ENCODE peak calls at places on chromosomes 12 and 14, in four cellular contexts. O, V, X and C are unnamed samples.

GRCh38 chr14:88613552-88614010 is 50.7 kb downstream of the ZC3H14 start:
- DNase-seq in O (no peak), V (peak), X (peak), C (no peak)

GRCh38 chr14:28609228-28609828 is 157.3 kb upstream of the FOXG1 start:
- DNase-seq in O (peak), V (peak), X (peak), C (peak)

GRCh38 chr14:85058170-85058569 is 471.8 kb upstream of the FLRT2 start:
- DNase-seq in O (no peak), V (peak), X (peak), C (no peak)

GRCh38 chr12:48165089-48166031 is 8.0 kb upstream of the ASB8 start:
- DNase-seq in O (peak), V (peak), X (peak), C (peak)

GRCh38 chr12:103441437-103442186 is 54.2 kb downstream of the C12orf42 start:
- DNase-seq in O (no peak), V (no peak), X (no peak), C (no peak)

GRCh38 chr12:112122823-112123690 is 2.3 kb upstream of the TRAFD1 start:
- DNase-seq in O (no peak), V (peak), X (peak), C (no peak)

GRCh38 chr12:22038734-22039133 is 7.3 kb upstream of the CMAS start:
- DNase-seq in O (peak), V (no peak), X (no peak), C (no peak)

GRCh38 chr14:101175731-101176534 is 272.4 kb upstream of the RTL1 start:
- DNase-seq in O (no peak), V (no peak), X (no peak), C (no peak)

GRCh38 chr12:89279499-89279898 is 72.8 kb downstream of the DUSP6 start:
- DNase-seq in O (no peak), V (no peak), X (no peak), C (no peak)

GRCh38 chr12:63124778-63125177 is 26.2 kb downstream of the AVPR1A start:
- DNase-seq in O (no peak), V (no peak), X (no peak), C (no peak)

GRCh38 chr14:54420478-54421116 is 20.6 kb downstream of the CNIH1 start:
- DNase-seq in O (peak), V (peak), X (peak), C (no peak)

GRCh38 chr14:100617715-100618693 is 30.8 kb upstream of the BEGAIN start:
- DNase-seq in O (no peak), V (no peak), X (no peak), C (no peak)

GRCh38 chr12:124399622-124400021 is 104.7 kb downstream of the RFLNA start:
- DNase-seq in O (peak), V (no peak), X (peak), C (peak)

GRCh38 chr12:124673881-124674617 is 106.6 kb upstream of the NCOR2 start:
- DNase-seq in O (peak), V (no peak), X (no peak), C (no peak)

GRCh38 chr12:126537961-126538530 is 1472.8 kb downstream of the AACS start:
- DNase-seq in O (no peak), V (no peak), X (no peak), C (no peak)

GRCh38 chr12:56081393-56082347 is 1.7 kb downstream of the ERBB3 start:
- DNase-seq in O (no peak), V (no peak), X (no peak), C (no peak)

GRCh38 chr12:56082382-56082781 is 2.4 kb downstream of the ERBB3 start:
- DNase-seq in O (no peak), V (no peak), X (no peak), C (no peak)

GRCh38 chr12:56080556-56081138 is 682 bp downstream of the ERBB3 start:
- DNase-seq in O (peak), V (no peak), X (no peak), C (no peak)

GRCh38 chr12:56084958-56085543 is 5.1 kb downstream of the ERBB3 start:
- DNase-seq in O (peak), V (no peak), X (no peak), C (no peak)

GRCh38 chr12:56082967-56083366 is 3.0 kb downstream of the ERBB3 start:
- DNase-seq in O (no peak), V (no peak), X (no peak), C (no peak)
- H4K8ac ChIP-seq in O (no peak), V (no peak), X (no peak), C (no peak)

DNA sequence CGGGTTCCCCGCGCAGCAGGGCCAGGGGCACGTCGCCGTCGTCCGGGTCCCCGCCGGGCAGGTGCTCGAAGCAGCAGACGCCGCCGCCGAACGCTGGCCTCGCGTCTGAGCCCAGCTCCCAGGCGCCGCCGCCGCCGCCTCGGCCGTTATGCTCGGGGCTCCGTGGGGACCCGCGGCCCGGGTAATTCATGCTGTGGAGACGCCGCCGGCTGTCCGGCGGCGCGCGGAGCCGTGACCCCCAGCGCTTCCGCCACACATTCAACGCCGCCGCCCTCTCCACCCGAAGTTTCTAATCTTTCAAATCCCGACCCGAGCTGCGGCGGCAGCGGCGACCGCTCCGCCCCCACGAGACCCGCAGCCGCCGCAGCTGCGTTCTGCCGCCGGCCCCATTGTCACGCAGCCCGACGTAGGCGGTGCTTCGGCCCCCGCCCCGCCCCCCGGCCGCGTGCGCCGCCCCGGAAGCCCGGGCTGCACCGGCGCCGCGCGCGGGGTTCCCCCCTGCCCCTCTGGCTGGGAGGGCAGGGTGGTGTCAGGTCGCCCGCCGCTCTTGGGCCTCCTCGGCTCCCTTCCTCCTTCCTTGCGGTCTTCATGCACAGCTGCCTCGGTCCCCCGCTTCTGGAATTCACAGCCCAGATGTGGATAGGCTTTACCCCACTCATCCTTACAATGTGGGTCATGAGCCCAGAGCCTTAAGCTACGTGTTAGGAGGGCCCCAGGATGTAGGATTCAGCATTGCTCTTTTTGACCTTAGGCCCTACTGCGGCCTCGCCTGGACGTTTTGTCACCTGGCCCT is at the start of gene DDHD1:
- DNase-seq in O (peak), V (peak), X (peak), C (peak)
- H3K4ac ChIP-seq in O (no peak), V (peak), X (peak), C (no peak)

GRCh38 chr14:83101855-83102254 is 1568.2 kb upstream of the SEL1L start:
- DNase-seq in O (no peak), V (peak), X (no peak), C (no peak)
- H4K8ac ChIP-seq in O (no peak), V (peak), X (no peak), C (no peak)

GRCh38 chr14:99436247-99437180 is 44.1 kb downstream of the SETD3 start:
- DNase-seq in O (peak), V (peak), X (peak), C (no peak)
- H3K4ac ChIP-seq in O (no peak), V (no peak), X (no peak), C (no peak)

GRCh38 chr12:52139579-52140062 is 52.2 kb downstream of the KRT80 start:
- DNase-seq in O (peak), V (peak), X (no peak), C (no peak)

GRCh38 chr12:52137746-52138145 is 54.1 kb downstream of the KRT80 start:
- DNase-seq in O (no peak), V (no peak), X (no peak), C (no peak)

GRCh38 chr12:52141306-52141705 is 50.5 kb downstream of the KRT80 start:
- DNase-seq in O (no peak), V (no peak), X (no peak), C (no peak)

GRCh38 chr12:52141875-52142274 is 49.9 kb downstream of the KRT80 start:
- DNase-seq in O (no peak), V (no peak), X (no peak), C (no peak)

DNA sequence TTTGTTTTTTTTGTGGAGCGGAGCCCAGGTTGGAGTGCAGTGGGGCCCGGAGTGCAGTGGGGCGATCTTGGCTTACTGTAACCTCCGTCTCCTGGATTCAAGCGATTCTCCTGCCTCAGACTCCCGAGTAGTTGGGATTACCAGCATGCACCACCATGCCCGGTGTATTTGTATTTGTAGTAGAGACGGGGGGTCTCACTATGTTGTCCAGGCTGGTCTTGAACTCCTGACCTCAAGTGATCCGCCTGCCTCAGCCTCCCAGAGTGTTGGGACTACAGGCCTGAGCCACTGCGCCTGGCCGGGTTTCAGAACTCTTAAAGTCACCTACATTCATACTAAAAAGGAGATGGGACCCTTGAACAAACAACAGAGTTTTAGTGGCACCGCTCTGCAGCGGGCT is 52.7 kb downstream of the KRT80 start:
- DNase-seq in O (no peak), V (no peak), X (no peak), C (no peak)
- H4K8ac ChIP-seq in O (no peak), V (no peak), X (no peak), C (no peak)

DNA sequence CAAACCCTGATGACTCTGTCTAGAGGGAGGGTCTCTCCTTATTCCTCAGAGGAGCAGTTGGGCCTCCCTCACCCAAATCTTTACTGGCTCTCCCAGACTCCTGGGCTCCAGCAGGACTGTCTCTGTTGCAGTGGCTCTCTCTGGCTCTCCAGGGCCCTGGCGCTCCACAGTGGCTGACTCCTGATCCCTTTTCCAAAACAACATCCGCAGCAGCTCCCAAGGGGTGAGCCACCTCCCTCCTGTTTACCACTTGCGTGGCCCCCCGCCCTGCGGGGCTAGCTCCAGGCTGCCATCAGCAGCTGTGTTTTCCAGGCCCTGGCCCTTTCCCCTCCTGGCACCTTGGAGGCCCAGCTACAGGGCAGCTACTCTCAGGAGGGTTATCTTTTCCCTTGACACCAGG is 123.5 kb downstream of the CALM1 start:
- DNase-seq in O (no peak), V (no peak), X (no peak), C (no peak)
- H3K4ac ChIP-seq in O (no peak), V (no peak), X (no peak), C (no peak)

DNA sequence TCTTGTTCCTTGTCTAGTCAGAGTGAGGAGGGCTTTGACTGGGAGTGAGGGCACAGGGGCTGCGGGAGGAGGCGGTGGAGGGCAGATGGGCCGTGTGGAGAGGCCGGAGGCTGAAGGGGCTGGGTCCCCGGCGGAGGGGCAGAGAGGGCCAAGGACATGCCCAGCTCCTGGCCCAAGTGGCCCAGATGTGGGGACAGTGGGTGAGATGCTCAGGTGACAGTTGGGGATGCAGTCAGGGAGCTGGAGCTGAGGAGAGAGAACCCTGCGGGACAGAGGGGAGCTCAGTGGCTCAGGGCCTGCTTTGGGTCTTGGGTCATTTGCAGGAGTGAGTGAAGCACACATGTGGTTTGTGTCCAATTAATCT is 26.5 kb upstream of the PLD4 start:
- DNase-seq in O (no peak), V (no peak), X (no peak), C (no peak)
- H4K8ac ChIP-seq in O (no peak), V (no peak), X (no peak), C (no peak)

DNA sequence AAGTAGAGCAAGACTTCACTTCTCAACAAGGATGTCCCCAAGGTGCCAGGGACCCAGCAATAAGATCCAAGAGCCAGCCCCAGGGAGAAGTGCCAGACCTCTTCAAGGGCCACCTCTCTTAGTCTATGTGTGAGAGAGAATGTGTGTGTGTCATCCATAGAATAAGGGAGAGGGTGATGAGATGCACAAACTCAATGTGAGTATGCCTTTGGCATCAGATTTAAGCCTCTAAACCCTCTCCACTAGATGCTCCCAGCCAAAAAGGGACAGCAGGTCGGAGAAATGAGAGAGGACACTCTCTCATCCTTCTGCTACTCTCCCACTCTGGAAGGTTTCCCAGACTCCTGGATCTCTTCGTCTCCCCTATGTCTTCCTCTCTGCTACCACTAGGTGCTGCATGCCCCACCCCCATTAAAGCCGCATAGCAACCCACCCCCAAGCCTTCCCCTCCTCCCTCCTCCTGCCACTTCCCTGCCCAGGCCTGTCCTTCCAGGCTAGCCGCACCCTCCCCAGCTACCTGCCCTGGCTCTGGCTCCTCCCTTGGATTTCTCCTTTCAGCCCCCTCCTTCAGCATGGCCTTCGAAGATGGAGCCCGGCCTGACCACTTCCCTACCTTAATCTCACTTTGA is 7.6 kb downstream of the RARG start:
- DNase-seq in O (no peak), V (no peak), X (peak), C (no peak)
- H3K4ac ChIP-seq in O (no peak), V (peak), X (no peak), C (no peak)

GRCh38 chr14:104775073-104775489 is 20.5 kb downstream of the AKT1 start:
- DNase-seq in O (no peak), V (no peak), X (no peak), C (no peak)
- H4K8ac ChIP-seq in O (no peak), V (no peak), X (no peak), C (no peak)

GRCh38 chr12:46404225-46404631 is 31.7 kb upstream of the SLC38A2 start:
- DNase-seq in O (no peak), V (peak), X (peak), C (no peak)

GRCh38 chr12:46404733-46405132 is 32.2 kb upstream of the SLC38A2 start:
- DNase-seq in O (no peak), V (no peak), X (no peak), C (no peak)

GRCh38 chr12:46403732-46404097 is 31.1 kb upstream of the SLC38A2 start:
- DNase-seq in O (no peak), V (no peak), X (no peak), C (no peak)

GRCh38 chr12:46407360-46407759 is 34.8 kb upstream of the SLC38A2 start:
- DNase-seq in O (no peak), V (no peak), X (no peak), C (no peak)

DNA sequence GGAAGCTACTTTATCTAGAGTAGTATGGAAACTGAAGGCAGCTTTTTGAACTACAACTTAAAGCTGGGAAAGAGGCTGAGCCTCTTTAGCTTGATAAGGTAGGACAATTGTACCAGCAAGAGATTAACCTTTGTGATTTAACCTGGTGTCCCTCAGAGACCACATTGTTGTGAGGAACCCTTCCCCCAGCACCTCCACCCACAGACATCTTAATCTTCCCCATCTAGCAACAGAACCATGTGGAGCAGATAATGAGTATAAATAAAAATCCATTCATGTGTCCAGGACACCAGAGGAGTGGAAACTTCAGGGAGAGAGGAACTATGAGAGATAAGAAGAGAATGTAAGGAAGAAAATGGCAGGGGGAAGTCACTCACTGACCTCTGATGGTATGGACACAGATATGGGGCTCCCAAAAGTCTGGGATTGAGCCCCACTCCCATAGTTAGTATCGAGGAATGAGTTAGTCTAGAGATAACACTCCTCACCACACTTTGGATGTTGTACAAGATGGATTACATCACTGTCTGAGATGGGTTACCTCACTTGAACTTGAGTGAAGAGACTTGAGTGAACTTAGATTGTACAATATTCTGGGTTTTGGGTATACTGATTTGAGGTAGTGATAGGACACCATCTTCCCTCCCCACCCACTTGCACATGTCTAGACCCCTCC is 33.9 kb upstream of the SLC38A2 start:
- DNase-seq in O (no peak), V (no peak), X (no peak), C (no peak)
- H3K4ac ChIP-seq in O (no peak), V (peak), X (no peak), C (no peak)